ENCODE peak calls at places on chromosomes 6 and 20, in five cellular contexts. A is Ammon's horn, F is astrocyte of the spinal cord, T is HEK293T, U is nucleus accumbens. G is an unnamed sample.

GRCh38 chr6:118812972-118813371 is 81.0 kb upstream of the ASF1A start:
- DNase-seq in A (no peak), U (no peak), F (peak; percentile 37), T (no peak), G (no peak)

GRCh38 chr20:45044601-45045000 is 56.3 kb downstream of the KCNS1 start:
- DNase-seq in A (no peak), T (no peak), U (no peak), F (no peak), G (no peak)

GRCh38 chr6:157760589-157761330 is 62.3 kb upstream of the SNX9 start:
- DNase-seq in A (no peak), T (no peak), U (no peak), F (peak; percentile 93), G (peak; percentile 90)

GRCh38 chr6:138529510-138529909 is 30.2 kb upstream of the NHSL1 start:
- DNase-seq in F (peak; percentile 22), T (no peak), U (no peak), A (no peak), G (no peak)

GRCh38 chr6:137297887-137298286 is 78.7 kb upstream of the IFNGR1 start:
- DNase-seq in F (peak; percentile 77), A (peak; percentile 57), T (no peak), U (no peak), G (no peak)

GRCh38 chr20:59039233-59039632 is 3.4 kb downstream of the PRELID3B start:
- DNase-seq in T (no peak), U (no peak), F (no peak), A (no peak), G (no peak)

GRCh38 chr6:79927758-79928157 is 19.6 kb downstream of the ELOVL4 start:
- DNase-seq in U (no peak), F (no peak), T (no peak), A (no peak), G (no peak)

GRCh38 chr6:53669592-53669991 is 4.0 kb upstream of the KLHL31 start:
- DNase-seq in A (no peak), F (no peak), U (no peak), T (no peak), G (no peak)

GRCh38 chr6:51415501-51415900 is 596.8 kb downstream of the TFAP2B start:
- DNase-seq in F (no peak), T (no peak), A (no peak), U (no peak), G (no peak)

GRCh38 chr6:74879970-74880369 is 325.9 kb downstream of the COL12A1 start:
- DNase-seq in F (peak; percentile 57), A (no peak), U (no peak), T (no peak), G (no peak)

GRCh38 chr6:123604067-123604466 is 32.7 kb downstream of the TRDN start:
- DNase-seq in U (no peak), T (peak; percentile 23), F (no peak), A (no peak), G (no peak)

GRCh38 chr20:24206995-24207394 is 218.4 kb upstream of the GGTLC1 start:
- DNase-seq in A (no peak), T (no peak), U (no peak), F (no peak), G (no peak)

GRCh38 chr6:154399097-154399496 is 42.5 kb upstream of the IPCEF1 start:
- DNase-seq in A (peak; percentile 50), F (peak; percentile 71), U (no peak), T (no peak), G (no peak)

GRCh38 chr6:3506195-3506594 is 49.3 kb upstream of the SLC22A23 start:
- DNase-seq in U (no peak), F (no peak), T (no peak), A (peak; percentile 34), G (no peak)

GRCh38 chr20:676315-676937 is 824 bp upstream of the SCRT2 start:
- DNase-seq in A (peak; percentile 15), T (no peak), U (peak; percentile 19), F (no peak), G (no peak)

GRCh38 chr20:57749131-57749690 is 39.4 kb upstream of the PMEPA1 start:
- DNase-seq in T (no peak), F (no peak), U (peak; percentile 3), A (peak; percentile 35), G (no peak)